ENCODE peak calls at places on chromosomes 2 and 18, in seven cellular contexts. One of them, this sample, is unnamed.

GRCh38 chr2:134039912-134040581 is 213.8 kb upstream of the MGAT5 start:
- DNase-seq in HCT116: no peak
- DNase-seq in SK-N-SH: no peak
- DNase-seq in GM12878: peak
- DNase-seq in HepG2: no peak
- DNase-seq in K562: no peak
- DNase-seq in H1: no peak
- DNase-seq in this sample: no peak

GRCh38 chr2:71790261-71791038 is 337.1 kb downstream of the DYSF start:
- DNase-seq in HCT116: no peak
- DNase-seq in SK-N-SH: no peak
- DNase-seq in GM12878: no peak
- DNase-seq in HepG2: no peak
- DNase-seq in K562: no peak
- DNase-seq in H1: no peak
- DNase-seq in this sample: no peak

GRCh38 chr2:135800513-135801460 is 36.2 kb downstream of the LCT start:
- DNase-seq in HCT116: no peak
- DNase-seq in SK-N-SH: no peak
- DNase-seq in GM12878: no peak
- DNase-seq in HepG2: no peak
- DNase-seq in K562: no peak
- DNase-seq in H1: no peak
- DNase-seq in this sample: no peak

GRCh38 chr2:140990416-140990815 is 1140.4 kb downstream of the LRP1B start:
- DNase-seq in HCT116: no peak
- DNase-seq in SK-N-SH: no peak
- DNase-seq in GM12878: no peak
- DNase-seq in HepG2: no peak
- DNase-seq in K562: no peak
- DNase-seq in H1: no peak
- DNase-seq in this sample: peak

GRCh38 chr18:78950386-78950785 is 29.2 kb upstream of the SALL3 start:
- DNase-seq in HCT116: no peak
- DNase-seq in SK-N-SH: no peak
- DNase-seq in GM12878: no peak
- DNase-seq in HepG2: no peak
- DNase-seq in K562: no peak
- DNase-seq in H1: no peak
- DNase-seq in this sample: no peak

GRCh38 chr2:196594158-196594557 is 45.4 kb upstream of the CCDC150 start:
- DNase-seq in HCT116: no peak
- DNase-seq in SK-N-SH: no peak
- DNase-seq in GM12878: no peak
- DNase-seq in HepG2: no peak
- DNase-seq in K562: no peak
- DNase-seq in H1: no peak
- DNase-seq in this sample: no peak

GRCh38 chr2:219350215-219350937 is 17.8 kb upstream of the RESP18 start:
- DNase-seq in HCT116: no peak
- DNase-seq in SK-N-SH: no peak
- DNase-seq in GM12878: no peak
- DNase-seq in HepG2: no peak
- DNase-seq in K562: no peak
- DNase-seq in H1: no peak
- DNase-seq in this sample: no peak

GRCh38 chr2:200033939-200034338 is 78.6 kb downstream of the MAIP1 start:
- DNase-seq in HCT116: no peak
- DNase-seq in SK-N-SH: no peak
- DNase-seq in GM12878: no peak
- DNase-seq in HepG2: no peak
- DNase-seq in K562: no peak
- DNase-seq in H1: no peak
- DNase-seq in this sample: no peak

GRCh38 chr18:50275503-50276036 is 5.8 kb downstream of the MBD1 start:
- DNase-seq in HCT116: no peak
- DNase-seq in SK-N-SH: no peak
- DNase-seq in GM12878: no peak
- DNase-seq in HepG2: no peak
- DNase-seq in K562: no peak
- DNase-seq in H1: no peak
- DNase-seq in this sample: no peak

GRCh38 chr2:157492189-157492773 is 48.4 kb upstream of the CYTIP start:
- DNase-seq in HCT116: peak
- DNase-seq in SK-N-SH: peak
- DNase-seq in GM12878: peak
- DNase-seq in HepG2: peak
- DNase-seq in K562: peak
- DNase-seq in H1: peak
- DNase-seq in this sample: peak

GRCh38 chr2:215680605-215681598 is 245.0 kb upstream of the FN1 start:
- DNase-seq in HCT116: no peak
- DNase-seq in SK-N-SH: no peak
- DNase-seq in GM12878: peak
- DNase-seq in HepG2: peak
- DNase-seq in K562: no peak
- DNase-seq in H1: no peak
- DNase-seq in this sample: no peak
- TF ChIP-seq SIN3A in HCT116: no peak
- TF ChIP-seq SIN3A in SK-N-SH: no peak
- TF ChIP-seq SIN3A in GM12878: no peak
- TF ChIP-seq SIN3A in HepG2: no peak
- TF ChIP-seq SIN3A in K562: no peak
- TF ChIP-seq SIN3A in H1: no peak
- TF ChIP-seq SIN3A in this sample: no peak

GRCh38 chr18:47560693-47561092 is 309.2 kb upstream of the SKOR2 start:
- DNase-seq in HCT116: no peak
- DNase-seq in SK-N-SH: no peak
- DNase-seq in GM12878: no peak
- DNase-seq in HepG2: no peak
- DNase-seq in K562: no peak
- DNase-seq in H1: no peak
- DNase-seq in this sample: no peak
- TF ChIP-seq SIN3A in HCT116: no peak
- TF ChIP-seq SIN3A in SK-N-SH: no peak
- TF ChIP-seq SIN3A in GM12878: no peak
- TF ChIP-seq SIN3A in HepG2: no peak
- TF ChIP-seq SIN3A in K562: no peak
- TF ChIP-seq SIN3A in H1: no peak
- TF ChIP-seq SIN3A in this sample: no peak

DNA sequence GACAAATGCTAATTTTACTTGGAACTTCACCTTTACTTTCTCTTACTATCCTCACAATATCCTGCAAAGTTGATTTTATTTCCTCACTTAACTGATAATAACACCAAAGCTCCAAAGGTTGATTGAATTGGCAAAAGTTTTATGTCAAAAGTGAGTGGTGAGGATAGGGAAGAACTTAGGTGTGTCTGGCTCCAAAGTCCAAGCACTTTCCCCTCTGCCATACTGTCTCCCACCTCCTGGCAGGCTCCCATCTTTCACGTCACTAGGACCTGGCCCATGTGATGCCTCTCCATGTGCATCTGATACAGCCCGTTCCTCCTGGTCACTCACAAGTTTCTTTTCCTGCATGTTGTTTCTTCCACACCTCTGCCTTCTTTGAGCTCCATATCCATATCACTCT is 12.1 kb downstream of the MEP1B start:
- DNase-seq in HCT116: no peak
- DNase-seq in SK-N-SH: no peak
- DNase-seq in GM12878: no peak
- DNase-seq in HepG2: no peak
- DNase-seq in K562: no peak
- DNase-seq in H1: no peak
- DNase-seq in this sample: no peak
- TF ChIP-seq SIN3A in HCT116: no peak
- TF ChIP-seq SIN3A in SK-N-SH: no peak
- TF ChIP-seq SIN3A in GM12878: no peak
- TF ChIP-seq SIN3A in HepG2: no peak
- TF ChIP-seq SIN3A in K562: no peak
- TF ChIP-seq SIN3A in H1: no peak
- TF ChIP-seq SIN3A in this sample: no peak

GRCh38 chr2:238728322-238729260 is 119.3 kb upstream of the TWIST2 start:
- DNase-seq in HCT116: no peak
- DNase-seq in SK-N-SH: peak
- DNase-seq in GM12878: no peak
- DNase-seq in HepG2: no peak
- DNase-seq in K562: no peak
- DNase-seq in H1: peak
- DNase-seq in this sample: no peak
- TF ChIP-seq SIN3A in HCT116: no peak
- TF ChIP-seq SIN3A in SK-N-SH: no peak
- TF ChIP-seq SIN3A in GM12878: no peak
- TF ChIP-seq SIN3A in HepG2: no peak
- TF ChIP-seq SIN3A in K562: no peak
- TF ChIP-seq SIN3A in H1: no peak
- TF ChIP-seq SIN3A in this sample: no peak

GRCh38 chr2:120994301-120994700 is 258.6 kb downstream of the GLI2 start:
- DNase-seq in HCT116: no peak
- DNase-seq in SK-N-SH: no peak
- DNase-seq in GM12878: no peak
- DNase-seq in HepG2: no peak
- DNase-seq in K562: no peak
- DNase-seq in H1: no peak
- DNase-seq in this sample: no peak

GRCh38 chr2:120992791-120993555 is 257.3 kb downstream of the GLI2 start:
- DNase-seq in HCT116: no peak
- DNase-seq in SK-N-SH: no peak
- DNase-seq in GM12878: no peak
- DNase-seq in HepG2: no peak
- DNase-seq in K562: no peak
- DNase-seq in H1: no peak
- DNase-seq in this sample: no peak

GRCh38 chr2:120999374-121000097 is 263.9 kb downstream of the GLI2 start:
- DNase-seq in HCT116: no peak
- DNase-seq in SK-N-SH: no peak
- DNase-seq in GM12878: no peak
- DNase-seq in HepG2: no peak
- DNase-seq in K562: no peak
- DNase-seq in H1: no peak
- DNase-seq in this sample: no peak

GRCh38 chr2:120993661-120994060 is 258.0 kb downstream of the GLI2 start:
- DNase-seq in HCT116: no peak
- DNase-seq in SK-N-SH: no peak
- DNase-seq in GM12878: no peak
- DNase-seq in HepG2: no peak
- DNase-seq in K562: no peak
- DNase-seq in H1: no peak
- DNase-seq in this sample: no peak

DNA sequence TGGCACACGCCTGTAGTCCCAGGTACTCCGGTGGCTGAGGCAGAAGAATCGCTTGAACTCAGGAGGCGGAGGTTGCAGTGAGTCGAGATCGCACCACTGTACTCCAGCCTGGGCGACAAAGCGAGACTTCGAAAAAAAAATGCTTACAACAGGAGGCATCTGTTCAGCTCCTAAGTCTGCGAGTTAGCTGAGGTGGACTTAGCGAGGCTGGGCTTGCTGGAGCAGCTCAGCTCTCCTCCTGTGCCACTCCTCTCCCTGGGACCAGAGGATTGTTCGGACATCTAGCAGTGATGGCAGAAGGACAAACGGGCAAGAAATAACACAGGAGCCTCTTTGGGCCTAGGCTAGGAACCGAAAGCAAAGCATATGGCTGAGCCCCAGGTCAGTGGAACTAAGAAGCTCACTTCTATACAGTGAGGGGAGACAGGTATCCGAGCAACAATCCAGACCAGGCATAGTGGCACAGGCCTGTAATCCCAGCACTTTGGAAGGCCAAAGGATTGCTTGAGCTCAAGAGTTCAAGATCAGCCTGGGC is 260.1 kb downstream of the GLI2 start:
- DNase-seq in HCT116: no peak
- DNase-seq in SK-N-SH: no peak
- DNase-seq in GM12878: no peak
- DNase-seq in HepG2: no peak
- DNase-seq in K562: no peak
- DNase-seq in H1: no peak
- DNase-seq in this sample: no peak
- TF ChIP-seq SIN3A in HCT116: no peak
- TF ChIP-seq SIN3A in SK-N-SH: no peak
- TF ChIP-seq SIN3A in GM12878: no peak
- TF ChIP-seq SIN3A in HepG2: no peak
- TF ChIP-seq SIN3A in K562: no peak
- TF ChIP-seq SIN3A in H1: no peak
- TF ChIP-seq SIN3A in this sample: no peak

GRCh38 chr2:218282173-218282991 is 9.9 kb downstream of the TMBIM1 start:
- DNase-seq in HCT116: no peak
- DNase-seq in SK-N-SH: peak
- DNase-seq in GM12878: no peak
- DNase-seq in HepG2: no peak
- DNase-seq in K562: no peak
- DNase-seq in H1: no peak
- DNase-seq in this sample: no peak
- TF ChIP-seq SIN3A in HCT116: no peak
- TF ChIP-seq SIN3A in SK-N-SH: no peak
- TF ChIP-seq SIN3A in GM12878: no peak
- TF ChIP-seq SIN3A in HepG2: no peak
- TF ChIP-seq SIN3A in K562: no peak
- TF ChIP-seq SIN3A in H1: no peak
- TF ChIP-seq SIN3A in this sample: no peak

GRCh38 chr2:119106301-119106897 is 52.2 kb downstream of the C1QL2 start:
- DNase-seq in HCT116: no peak
- DNase-seq in SK-N-SH: no peak
- DNase-seq in GM12878: no peak
- DNase-seq in HepG2: peak
- DNase-seq in K562: peak
- DNase-seq in H1: no peak
- DNase-seq in this sample: no peak
- TF ChIP-seq SIN3A in HCT116: no peak
- TF ChIP-seq SIN3A in SK-N-SH: no peak
- TF ChIP-seq SIN3A in GM12878: no peak
- TF ChIP-seq SIN3A in HepG2: no peak
- TF ChIP-seq SIN3A in K562: no peak
- TF ChIP-seq SIN3A in H1: no peak
- TF ChIP-seq SIN3A in this sample: no peak

This sample was measured in Panc1.